ENCODE peak calls at places on chromosome 3, in ten cellular contexts. One of them, this sample, is unnamed.

GRCh38 chr3:82496890-82497560 is 735.6 kb upstream of the GBE1 start:
- DNase-seq in fibroblast of the aortic adventitia: no peak
- DNase-seq in cardiac fibroblast: no peak
- DNase-seq in cardiac muscle cell: no peak
- DNase-seq in RWPE2: no peak
- DNase-seq in SK-N-SH: peak; percentile 14
- DNase-seq in fibroblast of pulmonary artery: no peak
- DNase-seq in lung: no peak
- DNase-seq in foreskin fibroblast: peak; percentile 5
- DNase-seq in heart left ventricle: no peak
- DNase-seq in this sample: no peak

GRCh38 chr3:160755776-160756304 is at the start of gene PPM1L:
- DNase-seq in fibroblast of the aortic adventitia: peak; percentile 21
- DNase-seq in cardiac fibroblast: peak; percentile 44
- DNase-seq in cardiac muscle cell: peak; percentile 52
- DNase-seq in RWPE2: peak; percentile 51
- DNase-seq in SK-N-SH: peak; percentile 76
- DNase-seq in fibroblast of pulmonary artery: peak; percentile 42
- DNase-seq in lung: peak; percentile 59
- DNase-seq in foreskin fibroblast: peak; percentile 71
- DNase-seq in heart left ventricle: peak; percentile 79
- DNase-seq in this sample: no peak

GRCh38 chr3:152443212-152444023 is 174.7 kb downstream of the MBNL1 start:
- DNase-seq in fibroblast of the aortic adventitia: peak; percentile 34
- DNase-seq in cardiac fibroblast: peak; percentile 30
- DNase-seq in cardiac muscle cell: no peak
- DNase-seq in RWPE2: no peak
- DNase-seq in SK-N-SH: no peak
- DNase-seq in fibroblast of pulmonary artery: peak; percentile 27
- DNase-seq in lung: no peak
- DNase-seq in foreskin fibroblast: no peak
- DNase-seq in heart left ventricle: no peak
- DNase-seq in this sample: no peak

GRCh38 chr3:135751991-135752390 is 213.5 kb upstream of the PPP2R3A start:
- DNase-seq in fibroblast of the aortic adventitia: no peak
- DNase-seq in cardiac fibroblast: no peak
- DNase-seq in cardiac muscle cell: no peak
- DNase-seq in RWPE2: no peak
- DNase-seq in SK-N-SH: no peak
- DNase-seq in fibroblast of pulmonary artery: no peak
- DNase-seq in lung: no peak
- DNase-seq in foreskin fibroblast: no peak
- DNase-seq in heart left ventricle: no peak
- DNase-seq in this sample: no peak

GRCh38 chr3:112508261-112508660 is 9.0 kb upstream of the BTLA start:
- DNase-seq in fibroblast of the aortic adventitia: no peak
- DNase-seq in cardiac fibroblast: no peak
- DNase-seq in cardiac muscle cell: no peak
- DNase-seq in RWPE2: no peak
- DNase-seq in SK-N-SH: no peak
- DNase-seq in fibroblast of pulmonary artery: no peak
- DNase-seq in lung: no peak
- DNase-seq in foreskin fibroblast: no peak
- DNase-seq in heart left ventricle: no peak
- DNase-seq in this sample: no peak

GRCh38 chr3:138921316-138922292 is 25.3 kb downstream of the FOXL2 start:
- DNase-seq in fibroblast of the aortic adventitia: peak; percentile 94
- DNase-seq in cardiac fibroblast: peak; percentile 85
- DNase-seq in cardiac muscle cell: peak; percentile 87
- DNase-seq in RWPE2: peak; percentile 72
- DNase-seq in SK-N-SH: no peak
- DNase-seq in fibroblast of pulmonary artery: peak; percentile 82
- DNase-seq in lung: peak; percentile 42
- DNase-seq in foreskin fibroblast: peak; percentile 92
- DNase-seq in heart left ventricle: no peak
- DNase-seq in this sample: peak; percentile 82

GRCh38 chr3:52259448-52259847 is 13.9 kb downstream of the PPM1M start:
- DNase-seq in fibroblast of the aortic adventitia: no peak
- DNase-seq in cardiac fibroblast: no peak
- DNase-seq in cardiac muscle cell: no peak
- DNase-seq in RWPE2: no peak
- DNase-seq in SK-N-SH: no peak
- DNase-seq in fibroblast of pulmonary artery: no peak
- DNase-seq in lung: no peak
- DNase-seq in foreskin fibroblast: no peak
- DNase-seq in heart left ventricle: no peak
- DNase-seq in this sample: no peak

GRCh38 chr3:100603449-100603848 is 6.0 kb upstream of the ADGRG7 start:
- DNase-seq in fibroblast of the aortic adventitia: peak; percentile 56
- DNase-seq in cardiac fibroblast: peak; percentile 58
- DNase-seq in cardiac muscle cell: peak; percentile 48
- DNase-seq in RWPE2: no peak
- DNase-seq in SK-N-SH: peak; percentile 40
- DNase-seq in fibroblast of pulmonary artery: peak; percentile 46
- DNase-seq in lung: no peak
- DNase-seq in foreskin fibroblast: peak; percentile 64
- DNase-seq in heart left ventricle: no peak
- DNase-seq in this sample: no peak

GRCh38 chr3:25910997-25911396 is 121.1 kb downstream of the OXSM start:
- DNase-seq in fibroblast of the aortic adventitia: no peak
- DNase-seq in cardiac fibroblast: peak; percentile 48
- DNase-seq in cardiac muscle cell: peak; percentile 25
- DNase-seq in RWPE2: no peak
- DNase-seq in SK-N-SH: no peak
- DNase-seq in fibroblast of pulmonary artery: peak; percentile 12
- DNase-seq in lung: peak; percentile 31
- DNase-seq in foreskin fibroblast: no peak
- DNase-seq in heart left ventricle: no peak
- DNase-seq in this sample: no peak

GRCh38 chr3:196120291-196120951 is 38.5 kb upstream of the TFRC start:
- DNase-seq in fibroblast of the aortic adventitia: no peak
- DNase-seq in cardiac fibroblast: no peak
- DNase-seq in cardiac muscle cell: no peak
- DNase-seq in RWPE2: no peak
- DNase-seq in SK-N-SH: no peak
- DNase-seq in fibroblast of pulmonary artery: no peak
- DNase-seq in lung: no peak
- DNase-seq in foreskin fibroblast: no peak
- DNase-seq in heart left ventricle: peak; percentile 60
- DNase-seq in this sample: no peak

GRCh38 chr3:37861540-37862051 is at the start of gene CTDSPL:
- DNase-seq in fibroblast of the aortic adventitia: peak; percentile 48
- DNase-seq in cardiac fibroblast: peak; percentile 41
- DNase-seq in cardiac muscle cell: peak; percentile 74
- DNase-seq in RWPE2: no peak
- DNase-seq in SK-N-SH: peak; percentile 88
- DNase-seq in fibroblast of pulmonary artery: peak; percentile 50
- DNase-seq in lung: peak; percentile 55
- DNase-seq in foreskin fibroblast: peak; percentile 80
- DNase-seq in heart left ventricle: peak; percentile 70
- DNase-seq in this sample: no peak

GRCh38 chr3:54171509-54171908 is 49.2 kb downstream of the CACNA2D3 start:
- DNase-seq in fibroblast of the aortic adventitia: no peak
- DNase-seq in cardiac fibroblast: no peak
- DNase-seq in cardiac muscle cell: no peak
- DNase-seq in RWPE2: no peak
- DNase-seq in SK-N-SH: no peak
- DNase-seq in fibroblast of pulmonary artery: no peak
- DNase-seq in lung: no peak
- DNase-seq in foreskin fibroblast: no peak
- DNase-seq in heart left ventricle: no peak
- DNase-seq in this sample: no peak

GRCh38 chr3:50516048-50516871 is 12.8 kb upstream of the CACNA2D2 start:
- DNase-seq in fibroblast of the aortic adventitia: no peak
- DNase-seq in cardiac fibroblast: no peak
- DNase-seq in cardiac muscle cell: peak; percentile 24
- DNase-seq in RWPE2: no peak
- DNase-seq in SK-N-SH: peak; percentile 88
- DNase-seq in fibroblast of pulmonary artery: peak; percentile 11
- DNase-seq in lung: peak; percentile 55
- DNase-seq in foreskin fibroblast: peak; percentile 37
- DNase-seq in heart left ventricle: peak; percentile 87
- DNase-seq in this sample: no peak

GRCh38 chr3:29310865-29311264 is 30.0 kb downstream of the RBMS3 start:
- DNase-seq in fibroblast of the aortic adventitia: no peak
- DNase-seq in cardiac fibroblast: no peak
- DNase-seq in cardiac muscle cell: no peak
- DNase-seq in RWPE2: no peak
- DNase-seq in SK-N-SH: no peak
- DNase-seq in fibroblast of pulmonary artery: no peak
- DNase-seq in lung: no peak
- DNase-seq in foreskin fibroblast: no peak
- DNase-seq in heart left ventricle: no peak
- DNase-seq in this sample: no peak

GRCh38 chr3:29313981-29314726 is 33.3 kb downstream of the RBMS3 start:
- DNase-seq in fibroblast of the aortic adventitia: peak; percentile 93
- DNase-seq in cardiac fibroblast: no peak
- DNase-seq in cardiac muscle cell: peak; percentile 38
- DNase-seq in RWPE2: no peak
- DNase-seq in SK-N-SH: no peak
- DNase-seq in fibroblast of pulmonary artery: no peak
- DNase-seq in lung: no peak
- DNase-seq in foreskin fibroblast: no peak
- DNase-seq in heart left ventricle: no peak
- DNase-seq in this sample: no peak

GRCh38 chr3:29313074-29313473 is 32.2 kb downstream of the RBMS3 start:
- DNase-seq in fibroblast of the aortic adventitia: peak; percentile 95
- DNase-seq in cardiac fibroblast: no peak
- DNase-seq in cardiac muscle cell: peak; percentile 43
- DNase-seq in RWPE2: no peak
- DNase-seq in SK-N-SH: no peak
- DNase-seq in fibroblast of pulmonary artery: peak; percentile 41
- DNase-seq in lung: no peak
- DNase-seq in foreskin fibroblast: peak; percentile 41
- DNase-seq in heart left ventricle: no peak
- DNase-seq in this sample: no peak

GRCh38 chr3:29314727-29315088 is 33.8 kb downstream of the RBMS3 start:
- DNase-seq in fibroblast of the aortic adventitia: peak; percentile 60
- DNase-seq in cardiac fibroblast: no peak
- DNase-seq in cardiac muscle cell: no peak
- DNase-seq in RWPE2: no peak
- DNase-seq in SK-N-SH: no peak
- DNase-seq in fibroblast of pulmonary artery: no peak
- DNase-seq in lung: no peak
- DNase-seq in foreskin fibroblast: no peak
- DNase-seq in heart left ventricle: no peak
- DNase-seq in this sample: no peak

DNA sequence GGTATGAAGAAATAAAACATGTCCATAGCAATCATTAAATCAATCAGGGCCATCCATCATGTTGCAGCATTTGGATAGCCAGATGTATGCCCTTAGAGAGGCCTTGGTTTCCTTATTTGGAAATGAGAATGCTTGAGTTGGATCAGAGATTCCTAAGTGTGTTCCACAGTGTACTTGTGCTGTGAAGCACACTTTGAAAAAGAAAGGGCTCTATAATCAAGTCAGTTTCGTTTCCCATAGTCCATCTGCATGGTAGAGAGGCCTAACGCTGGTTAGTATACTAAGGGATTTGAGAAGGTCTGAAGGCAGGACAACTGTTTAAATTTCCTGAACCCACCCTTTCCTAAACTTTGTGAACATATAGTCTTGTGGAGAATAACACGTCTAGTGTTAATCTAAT is 30.9 kb downstream of the RBMS3 start:
- DNase-seq in fibroblast of the aortic adventitia: peak; percentile 47
- DNase-seq in cardiac fibroblast: no peak
- DNase-seq in cardiac muscle cell: no peak
- DNase-seq in RWPE2: no peak
- DNase-seq in SK-N-SH: no peak
- DNase-seq in fibroblast of pulmonary artery: no peak
- DNase-seq in lung: no peak
- DNase-seq in foreskin fibroblast: no peak
- DNase-seq in heart left ventricle: no peak
- DNase-seq in this sample: no peak
- H3K4me3 ChIP-seq in fibroblast of the aortic adventitia: no peak overlapping the region
- H3K4me3 ChIP-seq in cardiac fibroblast: no peak overlapping the region
- H3K4me3 ChIP-seq in cardiac muscle cell: no peak overlapping the region
- H3K4me3 ChIP-seq in RWPE2: no peak overlapping the region
- H3K4me3 ChIP-seq in SK-N-SH: no peak overlapping the region
- H3K4me3 ChIP-seq in fibroblast of pulmonary artery: no peak overlapping the region
- H3K4me3 ChIP-seq in lung: no peak overlapping the region
- H3K4me3 ChIP-seq in foreskin fibroblast: no peak overlapping the region
- H3K4me3 ChIP-seq in heart left ventricle: no peak overlapping the region
- H3K4me3 ChIP-seq in this sample: no peak overlapping the region

GRCh38 chr3:115004201-115005140 is 142.6 kb downstream of the ZBTB20 start:
- DNase-seq in fibroblast of the aortic adventitia: no peak
- DNase-seq in cardiac fibroblast: no peak
- DNase-seq in cardiac muscle cell: no peak
- DNase-seq in RWPE2: no peak
- DNase-seq in SK-N-SH: no peak
- DNase-seq in fibroblast of pulmonary artery: no peak
- DNase-seq in lung: no peak
- DNase-seq in foreskin fibroblast: no peak
- DNase-seq in heart left ventricle: no peak
- DNase-seq in this sample: no peak
- TF ChIP-seq CTCF in fibroblast of the aortic adventitia: no peak
- TF ChIP-seq CTCF in cardiac fibroblast: no peak
- TF ChIP-seq CTCF in cardiac muscle cell: no peak
- TF ChIP-seq CTCF in RWPE2: no peak
- TF ChIP-seq CTCF in SK-N-SH: no peak
- TF ChIP-seq CTCF in fibroblast of pulmonary artery: no peak
- TF ChIP-seq CTCF in lung: no peak
- TF ChIP-seq CTCF in foreskin fibroblast: no peak
- TF ChIP-seq CTCF in heart left ventricle: no peak
- TF ChIP-seq CTCF in this sample: no peak

DNA sequence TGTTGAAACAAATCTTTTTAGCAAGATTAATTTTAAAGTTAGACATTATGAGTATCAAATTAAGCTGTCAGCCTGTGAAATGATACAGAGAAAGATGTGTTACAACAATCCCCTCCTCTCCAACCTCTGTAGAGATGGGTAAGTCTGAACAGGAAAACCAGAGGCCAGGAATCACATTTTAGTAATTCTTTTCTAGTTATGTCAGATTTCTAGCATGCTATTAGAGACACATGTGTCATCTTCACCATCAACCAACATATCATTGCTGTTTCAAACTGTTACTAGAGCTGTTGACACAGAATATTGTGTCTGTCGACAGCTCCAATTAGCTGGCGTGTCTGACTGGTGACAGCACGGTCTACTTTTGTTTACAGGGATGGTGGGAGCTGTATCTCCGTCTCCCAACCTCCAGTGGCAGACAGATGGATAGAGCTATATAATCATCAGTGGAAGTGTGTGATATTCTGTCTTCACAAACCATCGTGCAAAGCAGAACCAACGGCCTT is 393.1 kb downstream of the SOX2 start:
- DNase-seq in fibroblast of the aortic adventitia: no peak
- DNase-seq in cardiac fibroblast: no peak
- DNase-seq in cardiac muscle cell: no peak
- DNase-seq in RWPE2: no peak
- DNase-seq in SK-N-SH: no peak
- DNase-seq in fibroblast of pulmonary artery: no peak
- DNase-seq in lung: no peak
- DNase-seq in foreskin fibroblast: no peak
- DNase-seq in heart left ventricle: no peak
- DNase-seq in this sample: no peak
- H3K4me3 ChIP-seq in fibroblast of the aortic adventitia: no peak overlapping the region
- H3K4me3 ChIP-seq in cardiac fibroblast: no peak overlapping the region
- H3K4me3 ChIP-seq in cardiac muscle cell: no peak overlapping the region
- H3K4me3 ChIP-seq in RWPE2: no peak overlapping the region
- H3K4me3 ChIP-seq in SK-N-SH: no peak overlapping the region
- H3K4me3 ChIP-seq in fibroblast of pulmonary artery: no peak overlapping the region
- H3K4me3 ChIP-seq in lung: no peak overlapping the region
- H3K4me3 ChIP-seq in foreskin fibroblast: no peak overlapping the region
- H3K4me3 ChIP-seq in heart left ventricle: no peak overlapping the region
- H3K4me3 ChIP-seq in this sample: no peak overlapping the region

GRCh38 chr3:170368921-170369320 is 11.4 kb downstream of the SKIL start:
- DNase-seq in fibroblast of the aortic adventitia: no peak
- DNase-seq in cardiac fibroblast: no peak
- DNase-seq in cardiac muscle cell: peak; percentile 18
- DNase-seq in RWPE2: no peak
- DNase-seq in SK-N-SH: peak; percentile 45
- DNase-seq in fibroblast of pulmonary artery: no peak
- DNase-seq in lung: no peak
- DNase-seq in foreskin fibroblast: peak; percentile 20
- DNase-seq in heart left ventricle: no peak
- DNase-seq in this sample: no peak
- TF ChIP-seq CTCF in fibroblast of the aortic adventitia: peak; percentile 49
- TF ChIP-seq CTCF in cardiac fibroblast: peak; percentile 36
- TF ChIP-seq CTCF in cardiac muscle cell: peak; percentile 45
- TF ChIP-seq CTCF in RWPE2: peak; percentile 46
- TF ChIP-seq CTCF in SK-N-SH: peak; percentile 58
- TF ChIP-seq CTCF in fibroblast of pulmonary artery: peak; percentile 37
- TF ChIP-seq CTCF in lung: no peak
- TF ChIP-seq CTCF in foreskin fibroblast: peak; percentile 32
- TF ChIP-seq CTCF in heart left ventricle: peak; percentile 42
- TF ChIP-seq CTCF in this sample: peak; percentile 19